ENCODE peak calls at places on chromosomes 2 and 18, in eight cellular contexts. F is fibroblast of mammary gland, L is AG09309, G is thoracic aorta, C is GM12864, R is PC-3, Y is fibroblast of lung, K is left ventricle myocardium inferior. W is an unnamed sample.
A peak's percentile ranks its signal among the peaks of the same experiment; 100 is the strongest.

GRCh38 chr2:234643407-234643806 is 146.5 kb upstream of the ARL4C start:
- DNase-seq in R (no peak), K (no peak), G (no peak), C (no peak), Y (peak; percentile 14), L (no peak), F (no peak), W (no peak)

GRCh38 chr2:236718207-236718992 is 148.8 kb downstream of the ACKR3 start:
- DNase-seq in R (peak; percentile 60), C (no peak), L (no peak), F (peak; percentile 42), G (no peak), Y (peak; percentile 90), K (no peak), W (no peak)

GRCh38 chr2:240467149-240467642 is 31.7 kb downstream of the GPC1 start:
- DNase-seq in L (no peak), Y (no peak), C (no peak), K (no peak), R (no peak), F (no peak), G (peak; percentile 1), W (no peak)

GRCh38 chr2:12169060-12169406 is 422.6 kb downstream of the LPIN1 start:
- DNase-seq in C (no peak), R (no peak), F (peak; percentile 94), K (no peak), L (peak; percentile 34), Y (peak; percentile 93), G (no peak), W (no peak)

GRCh38 chr2:152244241-152244640 is 68.7 kb upstream of the STAM2 start:
- DNase-seq in G (no peak), R (no peak), C (no peak), Y (no peak), K (no peak), L (no peak), F (no peak), W (no peak)

GRCh38 chr2:42493885-42494433 is at the start of gene KCNG3:
- DNase-seq in Y (peak; percentile 41), C (no peak), L (no peak), K (peak; percentile 43), F (peak; percentile 25), R (peak; percentile 65), G (no peak), W (peak; percentile 79)

GRCh38 chr2:98608962-98609604 is 694 bp downstream of the UNC50 start:
- DNase-seq in L (no peak), Y (peak; percentile 61), C (no peak), F (peak; percentile 63), G (no peak), K (no peak), R (peak; percentile 39), W (no peak)

GRCh38 chr2:240450532-240451107 is 15.2 kb downstream of the GPC1 start:
- DNase-seq in L (no peak), R (no peak), F (no peak), Y (no peak), G (no peak), K (no peak), C (no peak), W (peak; percentile 39)

GRCh38 chr18:33710269-33710668 is 132.2 kb downstream of the ASXL3 start:
- DNase-seq in F (no peak), G (no peak), C (no peak), L (no peak), Y (no peak), K (no peak), R (no peak), W (no peak)
- TF ChIP-seq CTCF in F (no peak), G (no peak), C (no peak), L (no peak), Y (no peak), K (no peak), R (no peak), W (no peak)

DNA sequence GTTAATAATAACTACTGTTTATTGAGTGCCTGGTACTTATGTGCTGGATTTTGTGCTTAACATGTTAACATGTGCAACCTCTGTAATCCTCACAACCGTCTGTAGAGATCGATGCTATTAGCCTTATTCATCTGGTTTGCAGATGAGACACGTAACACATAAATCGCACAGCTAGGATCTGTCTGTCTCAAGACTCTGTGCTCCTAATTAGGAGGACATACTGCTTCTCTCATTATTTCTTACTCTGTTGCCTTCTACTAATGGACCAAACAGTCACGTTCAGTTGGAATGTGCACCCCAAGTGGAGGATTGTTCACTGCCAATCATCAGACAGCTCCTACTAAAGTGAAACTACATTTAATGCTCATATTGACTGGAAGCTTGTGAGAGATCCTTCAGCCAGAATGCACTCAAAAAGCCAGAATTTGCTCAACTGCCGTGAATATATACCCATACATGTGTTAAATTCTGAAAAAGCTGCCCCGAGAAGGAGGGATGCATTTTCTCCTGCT is 105.8 kb downstream of the RNF144A start:
- DNase-seq in Y (no peak), L (no peak), R (no peak), F (peak; percentile 28), C (no peak), K (no peak), G (no peak), W (no peak)
- TF ChIP-seq CTCF in Y (no peak), L (no peak), R (no peak), F (no peak), C (no peak), K (no peak), G (no peak), W (no peak)

DNA sequence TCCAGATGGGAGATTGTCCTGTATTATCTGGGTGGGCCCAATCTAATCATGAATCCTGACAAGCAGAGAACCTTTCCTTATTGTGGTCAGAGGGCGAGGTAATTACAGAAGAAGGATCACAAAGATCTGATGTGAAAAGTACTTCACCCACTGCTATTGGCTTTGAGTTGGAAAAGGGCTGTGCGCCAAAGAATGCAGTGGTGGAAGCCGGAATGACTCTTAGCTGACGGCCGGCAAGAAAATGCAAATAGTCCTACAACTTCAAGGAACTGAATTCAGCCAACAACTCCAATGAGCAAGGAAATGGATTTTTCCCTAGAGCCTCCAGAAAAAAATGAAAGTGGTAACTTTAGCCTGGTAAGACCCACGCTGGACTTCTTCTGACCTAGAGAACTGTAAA is 67.3 kb downstream of the CTNNA2 start:
- DNase-seq in G (no peak), L (no peak), Y (peak; percentile 72), F (peak; percentile 1), K (no peak), R (no peak), C (no peak), W (peak; percentile 46)
- TF ChIP-seq CTCF in G (no peak), L (no peak), Y (no peak), F (no peak), K (no peak), R (no peak), C (no peak), W (no peak)

GRCh38 chr2:82234283-82234682 is 1929.7 kb upstream of the LRRTM1 start:
- DNase-seq in G (no peak), K (no peak), L (no peak), C (no peak), R (no peak), F (no peak), Y (no peak), W (no peak)
- TF ChIP-seq CTCF in G (no peak), K (no peak), L (no peak), C (no peak), R (peak; percentile 50), F (no peak), Y (no peak), W (no peak)

W was measured in lower lobe of right lung.